ENCODE peak calls at places on chromosomes 6 and 20, in seven cellular contexts. One of them, this sample, is unnamed.
A peak's percentile ranks its signal among the peaks of the same experiment; 100 is the strongest.

GRCh38 chr6:78436335-78436734 is 431.0 kb upstream of the IRAK1BP1 start:
- DNase-seq in epithelial cell of esophagus: peak; percentile 64
- DNase-seq in IMR-90: peak; percentile 33
- DNase-seq in uterus: no peak
- DNase-seq in endothelial cell: no peak
- DNase-seq in upper lobe of left lung: no peak
- DNase-seq in body of pancreas: no peak
- DNase-seq in this sample: no peak

GRCh38 chr20:45487231-45487635 is 17.7 kb downstream of the WFDC2 start:
- DNase-seq in body of pancreas: no peak
- DNase-seq in IMR-90: no peak
- DNase-seq in epithelial cell of esophagus: no peak
- DNase-seq in upper lobe of left lung: peak; percentile 75
- DNase-seq in uterus: no peak
- DNase-seq in endothelial cell: peak; percentile 28
- DNase-seq in this sample: no peak

GRCh38 chr20:24798930-24799705 is 150.0 kb upstream of the CST7 start:
- DNase-seq in body of pancreas: no peak
- DNase-seq in uterus: no peak
- DNase-seq in upper lobe of left lung: no peak
- DNase-seq in endothelial cell: no peak
- DNase-seq in IMR-90: no peak
- DNase-seq in epithelial cell of esophagus: no peak
- DNase-seq in this sample: no peak

GRCh38 chr6:140988780-140989179 is 1143.9 kb upstream of the GJE1 start:
- DNase-seq in IMR-90: no peak
- DNase-seq in uterus: no peak
- DNase-seq in epithelial cell of esophagus: no peak
- DNase-seq in upper lobe of left lung: no peak
- DNase-seq in body of pancreas: no peak
- DNase-seq in endothelial cell: no peak
- DNase-seq in this sample: no peak

GRCh38 chr6:40443842-40444241 is 143.3 kb downstream of the LRFN2 start:
- DNase-seq in upper lobe of left lung: no peak
- DNase-seq in IMR-90: no peak
- DNase-seq in epithelial cell of esophagus: no peak
- DNase-seq in body of pancreas: no peak
- DNase-seq in endothelial cell: no peak
- DNase-seq in uterus: no peak
- DNase-seq in this sample: no peak

GRCh38 chr6:123655520-123656306 is 19.0 kb upstream of the TRDN start:
- DNase-seq in epithelial cell of esophagus: no peak
- DNase-seq in body of pancreas: no peak
- DNase-seq in uterus: no peak
- DNase-seq in endothelial cell: no peak
- DNase-seq in upper lobe of left lung: no peak
- DNase-seq in IMR-90: no peak
- DNase-seq in this sample: no peak

GRCh38 chr20:57090590-57091560 is 175.6 kb downstream of the BMP7 start:
- DNase-seq in uterus: no peak
- DNase-seq in epithelial cell of esophagus: no peak
- DNase-seq in body of pancreas: no peak
- DNase-seq in endothelial cell: no peak
- DNase-seq in IMR-90: no peak
- DNase-seq in upper lobe of left lung: peak; percentile 45
- DNase-seq in this sample: no peak

GRCh38 chr20:42483694-42484303 is 705.9 kb downstream of the PTPRT start:
- DNase-seq in body of pancreas: peak; percentile 45
- DNase-seq in epithelial cell of esophagus: no peak
- DNase-seq in upper lobe of left lung: no peak
- DNase-seq in IMR-90: no peak
- DNase-seq in uterus: no peak
- DNase-seq in endothelial cell: no peak
- DNase-seq in this sample: no peak

GRCh38 chr20:4856022-4856755 is 134.5 kb downstream of the PRND start:
- DNase-seq in upper lobe of left lung: no peak
- DNase-seq in uterus: no peak
- DNase-seq in body of pancreas: no peak
- DNase-seq in endothelial cell: no peak
- DNase-seq in epithelial cell of esophagus: no peak
- DNase-seq in IMR-90: no peak
- DNase-seq in this sample: no peak

GRCh38 chr20:57769756-57770155 is 59.9 kb upstream of the PMEPA1 start:
- DNase-seq in endothelial cell: no peak
- DNase-seq in body of pancreas: no peak
- DNase-seq in IMR-90: no peak
- DNase-seq in upper lobe of left lung: no peak
- DNase-seq in uterus: no peak
- DNase-seq in epithelial cell of esophagus: no peak
- DNase-seq in this sample: no peak

GRCh38 chr20:63854766-63855362 is 6.4 kb upstream of the ABHD16B start:
- DNase-seq in epithelial cell of esophagus: no peak
- DNase-seq in uterus: peak; percentile 58
- DNase-seq in upper lobe of left lung: peak; percentile 79
- DNase-seq in endothelial cell: no peak
- DNase-seq in body of pancreas: no peak
- DNase-seq in IMR-90: no peak
- DNase-seq in this sample: no peak

GRCh38 chr20:44068780-44069191 is 118.2 kb downstream of the JPH2 start:
- DNase-seq in epithelial cell of esophagus: no peak
- DNase-seq in IMR-90: no peak
- DNase-seq in body of pancreas: no peak
- DNase-seq in uterus: no peak
- DNase-seq in endothelial cell: no peak
- DNase-seq in upper lobe of left lung: peak; percentile 86
- DNase-seq in this sample: peak; percentile 6

GRCh38 chr6:142819603-142820335 is 125.2 kb downstream of the HIVEP2 start:
- DNase-seq in endothelial cell: no peak
- DNase-seq in epithelial cell of esophagus: no peak
- DNase-seq in IMR-90: peak; percentile 65
- DNase-seq in uterus: no peak
- DNase-seq in upper lobe of left lung: no peak
- DNase-seq in body of pancreas: no peak
- DNase-seq in this sample: no peak

GRCh38 chr6:53910834-53911233 is 116.0 kb downstream of the LRRC1 start:
- DNase-seq in body of pancreas: no peak
- DNase-seq in endothelial cell: no peak
- DNase-seq in IMR-90: no peak
- DNase-seq in upper lobe of left lung: no peak
- DNase-seq in epithelial cell of esophagus: no peak
- DNase-seq in uterus: no peak
- DNase-seq in this sample: no peak

GRCh38 chr6:79864001-79864400 is 83.4 kb downstream of the ELOVL4 start:
- DNase-seq in epithelial cell of esophagus: no peak
- DNase-seq in IMR-90: no peak
- DNase-seq in uterus: no peak
- DNase-seq in body of pancreas: no peak
- DNase-seq in upper lobe of left lung: no peak
- DNase-seq in endothelial cell: no peak
- DNase-seq in this sample: no peak

GRCh38 chr6:44278774-44279697 is 8.8 kb downstream of the TMEM151B start:
- DNase-seq in epithelial cell of esophagus: no peak
- DNase-seq in endothelial cell: no peak
- DNase-seq in body of pancreas: no peak
- DNase-seq in uterus: no peak
- DNase-seq in IMR-90: no peak
- DNase-seq in upper lobe of left lung: no peak
- DNase-seq in this sample: no peak

GRCh38 chr20:61980647-61981583 is 84.8 kb downstream of the TAF4 start:
- DNase-seq in uterus: no peak
- DNase-seq in IMR-90: no peak
- DNase-seq in epithelial cell of esophagus: no peak
- DNase-seq in body of pancreas: peak; percentile 68
- DNase-seq in upper lobe of left lung: peak; percentile 76
- DNase-seq in endothelial cell: peak; percentile 46
- DNase-seq in this sample: no peak

GRCh38 chr20:44074252-44075151 is 112.5 kb downstream of the JPH2 start:
- DNase-seq in upper lobe of left lung: no peak
- DNase-seq in uterus: no peak
- DNase-seq in body of pancreas: no peak
- DNase-seq in epithelial cell of esophagus: peak; percentile 58
- DNase-seq in endothelial cell: no peak
- DNase-seq in IMR-90: peak; percentile 85
- DNase-seq in this sample: no peak

GRCh38 chr6:53635322-53635721 is 30.2 kb downstream of the KLHL31 start:
- DNase-seq in epithelial cell of esophagus: peak; percentile 55
- DNase-seq in uterus: no peak
- DNase-seq in upper lobe of left lung: no peak
- DNase-seq in endothelial cell: no peak
- DNase-seq in body of pancreas: no peak
- DNase-seq in IMR-90: peak; percentile 30
- DNase-seq in this sample: no peak

GRCh38 chr20:1368448-1369199 is 24.2 kb downstream of the FKBP1A start:
- DNase-seq in epithelial cell of esophagus: no peak
- DNase-seq in endothelial cell: no peak
- DNase-seq in IMR-90: peak; percentile 66
- DNase-seq in body of pancreas: no peak
- DNase-seq in uterus: no peak
- DNase-seq in upper lobe of left lung: no peak
- DNase-seq in this sample: no peak

GRCh38 chr6:91786474-91787184 is 1199.8 kb upstream of the MAP3K7 start:
- DNase-seq in upper lobe of left lung: no peak
- DNase-seq in body of pancreas: no peak
- DNase-seq in uterus: no peak
- DNase-seq in IMR-90: no peak
- DNase-seq in endothelial cell: no peak
- DNase-seq in epithelial cell of esophagus: no peak
- DNase-seq in this sample: no peak

GRCh38 chr6:42375007-42375635 is 76.6 kb downstream of the TRERF1 start:
- DNase-seq in epithelial cell of esophagus: no peak
- DNase-seq in endothelial cell: no peak
- DNase-seq in uterus: no peak
- DNase-seq in body of pancreas: no peak
- DNase-seq in upper lobe of left lung: no peak
- DNase-seq in IMR-90: no peak
- DNase-seq in this sample: no peak

GRCh38 chr20:16363832-16364687 is 209.2 kb downstream of the KIF16B start:
- DNase-seq in endothelial cell: no peak
- DNase-seq in upper lobe of left lung: no peak
- DNase-seq in epithelial cell of esophagus: no peak
- DNase-seq in uterus: no peak
- DNase-seq in body of pancreas: no peak
- DNase-seq in IMR-90: no peak
- DNase-seq in this sample: no peak
- TF ChIP-seq CTCF in endothelial cell: no peak
- TF ChIP-seq CTCF in upper lobe of left lung: no peak
- TF ChIP-seq CTCF in epithelial cell of esophagus: no peak
- TF ChIP-seq CTCF in uterus: no peak
- TF ChIP-seq CTCF in body of pancreas: no peak
- TF ChIP-seq CTCF in IMR-90: no peak
- TF ChIP-seq CTCF in this sample: no peak

DNA sequence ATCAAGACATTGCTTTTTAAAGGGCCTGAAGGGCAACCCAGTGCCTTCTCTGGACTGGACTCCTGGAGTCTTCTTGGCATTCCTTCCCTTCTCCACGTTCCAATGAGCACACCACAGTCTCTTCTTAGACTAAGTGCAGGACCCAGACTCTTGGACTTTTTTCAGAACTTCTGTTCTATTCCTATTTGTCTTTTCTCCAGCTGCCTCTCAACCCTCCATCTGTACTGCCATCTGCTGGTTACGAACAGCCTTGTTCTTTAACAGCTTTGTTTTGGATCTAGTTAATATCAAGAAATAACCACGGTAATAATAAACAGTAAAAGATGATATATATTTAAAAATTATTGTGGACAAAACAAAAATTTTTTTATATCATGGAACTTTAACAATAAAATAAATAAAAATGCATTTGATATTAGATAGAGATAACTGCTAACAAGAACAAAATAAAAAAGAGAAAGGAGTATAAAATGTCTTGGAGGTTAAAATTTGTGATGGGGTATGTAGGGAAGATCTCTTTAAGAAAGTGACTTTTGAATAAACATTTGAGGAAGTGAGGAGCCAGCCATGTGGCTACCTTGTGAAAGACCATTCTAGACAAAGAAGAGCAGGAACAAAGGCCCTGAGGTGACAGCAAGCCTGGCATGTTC is 105.1 kb upstream of the HCRTR2 start:
- DNase-seq in body of pancreas: peak; percentile 56
- DNase-seq in IMR-90: peak; percentile 66
- DNase-seq in endothelial cell: peak; percentile 49
- DNase-seq in upper lobe of left lung: no peak
- DNase-seq in uterus: no peak
- DNase-seq in epithelial cell of esophagus: peak; percentile 62
- DNase-seq in this sample: no peak
- TF ChIP-seq CTCF in body of pancreas: peak; percentile 75
- TF ChIP-seq CTCF in IMR-90: peak; percentile 87
- TF ChIP-seq CTCF in endothelial cell: peak; percentile 67
- TF ChIP-seq CTCF in upper lobe of left lung: peak; percentile 43
- TF ChIP-seq CTCF in uterus: no peak
- TF ChIP-seq CTCF in epithelial cell of esophagus: peak; percentile 83
- TF ChIP-seq CTCF in this sample: peak; percentile 85

GRCh38 chr20:47016068-47016664 is 121.5 kb downstream of the EYA2 start:
- DNase-seq in endothelial cell: peak; percentile 17
- DNase-seq in upper lobe of left lung: no peak
- DNase-seq in epithelial cell of esophagus: no peak
- DNase-seq in IMR-90: no peak
- DNase-seq in uterus: no peak
- DNase-seq in body of pancreas: no peak
- DNase-seq in this sample: peak; percentile 12
- TF ChIP-seq CTCF in endothelial cell: no peak
- TF ChIP-seq CTCF in upper lobe of left lung: no peak
- TF ChIP-seq CTCF in epithelial cell of esophagus: no peak
- TF ChIP-seq CTCF in IMR-90: no peak
- TF ChIP-seq CTCF in uterus: no peak
- TF ChIP-seq CTCF in body of pancreas: no peak
- TF ChIP-seq CTCF in this sample: no peak

DNA sequence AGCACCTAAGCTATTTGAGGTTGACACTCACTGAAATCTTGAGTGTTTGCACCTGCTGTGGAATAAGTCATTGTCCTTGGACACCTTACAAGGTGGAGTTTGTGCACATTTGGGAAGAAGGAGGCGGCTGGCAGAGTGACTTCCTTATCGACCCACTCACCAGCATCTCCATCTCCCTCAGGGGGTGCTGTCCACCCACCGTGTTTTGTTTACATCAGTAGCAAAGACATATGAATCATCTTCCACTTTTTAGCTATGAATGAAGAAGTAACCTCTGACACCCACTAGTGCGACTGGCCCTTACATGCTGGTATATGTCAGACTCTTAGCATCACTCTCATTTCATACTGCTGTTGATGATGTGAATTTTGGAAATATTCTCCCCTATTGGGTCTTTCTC is 119.5 kb upstream of the SGK1 start:
- DNase-seq in endothelial cell: no peak
- DNase-seq in body of pancreas: no peak
- DNase-seq in epithelial cell of esophagus: peak; percentile 68
- DNase-seq in upper lobe of left lung: no peak
- DNase-seq in uterus: no peak
- DNase-seq in IMR-90: peak; percentile 75
- DNase-seq in this sample: no peak
- TF ChIP-seq CTCF in endothelial cell: no peak
- TF ChIP-seq CTCF in body of pancreas: no peak
- TF ChIP-seq CTCF in epithelial cell of esophagus: no peak
- TF ChIP-seq CTCF in upper lobe of left lung: peak; percentile 16
- TF ChIP-seq CTCF in uterus: no peak
- TF ChIP-seq CTCF in IMR-90: peak; percentile 26
- TF ChIP-seq CTCF in this sample: no peak

GRCh38 chr6:160685762-160686450 is 16.1 kb upstream of the PLG start:
- DNase-seq in uterus: no peak
- DNase-seq in upper lobe of left lung: no peak
- DNase-seq in body of pancreas: no peak
- DNase-seq in epithelial cell of esophagus: no peak
- DNase-seq in IMR-90: no peak
- DNase-seq in endothelial cell: no peak
- DNase-seq in this sample: no peak
- TF ChIP-seq CTCF in uterus: no peak
- TF ChIP-seq CTCF in upper lobe of left lung: no peak
- TF ChIP-seq CTCF in body of pancreas: no peak
- TF ChIP-seq CTCF in epithelial cell of esophagus: no peak
- TF ChIP-seq CTCF in IMR-90: no peak
- TF ChIP-seq CTCF in endothelial cell: no peak
- TF ChIP-seq CTCF in this sample: no peak

This sample was measured in progenitor cell of endocrine pancreas.